ENCODE peak calls at places on chromosomes 13 and 19, in five cellular contexts. I is upper lobe of right lung, N is A549, L is fibroblast of lung, H is HCT116. O is an unnamed sample.

GRCh38 chr13:25659091-25659502 is 287.3 kb downstream of the ATP8A2 start:
- DNase-seq in I (no peak), N (no peak), L (peak; percentile 16), H (no peak), O (no peak)

GRCh38 chr19:18660051-18660910 is 23.2 kb upstream of the CRTC1 start:
- DNase-seq in I (peak; percentile 77), N (peak; percentile 68), L (peak; percentile 82), H (no peak), O (peak; percentile 60)

GRCh38 chr19:1177322-1178114 is 3.5 kb upstream of the SBNO2 start:
- DNase-seq in I (peak; percentile 84), N (peak; percentile 88), L (peak; percentile 97), H (peak; percentile 61), O (peak; percentile 94)

GRCh38 chr19:44738603-44739585 is 9.6 kb upstream of the BCL3 start:
- DNase-seq in I (no peak), N (peak; percentile 96), L (peak; percentile 36), H (no peak), O (no peak)

GRCh38 chr13:38905861-38906260 is 84.8 kb downstream of the STOML3 start:
- DNase-seq in I (no peak), N (no peak), L (no peak), H (no peak), O (no peak)

GRCh38 chr13:31898383-31899071 is 133.0 kb upstream of the FRY start:
- DNase-seq in I (no peak), N (no peak), L (no peak), H (no peak), O (no peak)

GRCh38 chr19:4375164-4375619 is 25.2 kb downstream of the SH3GL1 start:
- DNase-seq in I (peak; percentile 83), N (peak; percentile 47), L (no peak), H (no peak), O (peak; percentile 95)

GRCh38 chr13:37868691-37869505 is 674 bp downstream of the TRPC4 start:
- DNase-seq in I (no peak), N (no peak), L (peak; percentile 58), H (no peak), O (no peak)

GRCh38 chr19:17235618-17236413 is 9.8 kb downstream of the OCEL1 start:
- DNase-seq in I (peak; percentile 87), N (peak; percentile 88), L (peak; percentile 78), H (no peak), O (no peak)

GRCh38 chr19:14383898-14384669 is 2.8 kb downstream of the ADGRE5 start:
- DNase-seq in I (no peak), N (no peak), L (peak; percentile 62), H (no peak), O (no peak)

GRCh38 chr19:49453757-49454248 is 778 bp downstream of the ALDH16A1 start:
- DNase-seq in I (no peak), N (no peak), L (no peak), H (no peak), O (no peak)

GRCh38 chr13:109400625-109401257 is 385.6 kb downstream of the IRS2 start:
- DNase-seq in I (no peak), N (no peak), L (peak; percentile 6), H (no peak), O (no peak)

GRCh38 chr13:39602614-39603366 is at the start of gene LHFPL6:
- DNase-seq in I (peak; percentile 90), N (peak; percentile 48), L (peak; percentile 83), H (no peak), O (peak; percentile 79)

GRCh38 chr13:52141299-52141698 is 12.4 kb upstream of the NEK5 start:
- DNase-seq in I (no peak), N (no peak), L (no peak), H (no peak), O (no peak)

GRCh38 chr13:21734961-21735360 is 64.1 kb downstream of the FGF9 start:
- DNase-seq in I (no peak), N (no peak), L (no peak), H (no peak), O (no peak)

GRCh38 chr19:18408053-18408476 is 10.6 kb upstream of the LRRC25 start:
- DNase-seq in I (peak; percentile 80), N (no peak), L (no peak), H (no peak), O (no peak)

GRCh38 chr19:54426291-54426918 is 11.1 kb downstream of the TTYH1 start:
- DNase-seq in I (no peak), N (peak; percentile 39), L (no peak), H (no peak), O (no peak)

GRCh38 chr19:47467914-47468313 is 3.8 kb downstream of the SLC8A2 start:
- DNase-seq in I (no peak), N (no peak), L (no peak), H (no peak), O (no peak)

GRCh38 chr13:44350775-44351504 is 22.7 kb upstream of the SERP2 start:
- DNase-seq in I (no peak), N (no peak), L (no peak), H (no peak), O (no peak)

GRCh38 chr19:58054792-58055482 is 4.1 kb upstream of the ZNF135 start:
- DNase-seq in I (no peak), N (no peak), L (peak; percentile 44), H (no peak), O (no peak)

GRCh38 chr13:31982540-31982939 is 49.0 kb upstream of the FRY start:
- DNase-seq in I (peak; percentile 84), N (peak; percentile 76), L (peak; percentile 96), H (peak; percentile 63), O (peak; percentile 77)

GRCh38 chr19:15529774-15530372 is 21.5 kb downstream of the CYP4F22 start:
- DNase-seq in I (no peak), N (peak; percentile 38), L (no peak), H (no peak), O (no peak)

GRCh38 chr13:35474551-35474950 is 1.9 kb downstream of the MAB21L1 start:
- DNase-seq in I (no peak), N (no peak), L (no peak), H (no peak), O (no peak)

GRCh38 chr13:30673669-30674521 is 56.2 kb downstream of the USPL1 start:
- DNase-seq in I (peak; percentile 98), N (peak; percentile 88), L (peak; percentile 85), H (peak; percentile 59), O (peak; percentile 80)

GRCh38 chr13:94641432-94641941 is 39.8 kb downstream of the GPR180 start:
- DNase-seq in I (no peak), N (peak; percentile 7), L (peak; percentile 76), H (no peak), O (no peak)

GRCh38 chr13:46202188-46202795 is 9.4 kb upstream of the LRRC63 start:
- DNase-seq in I (no peak), N (no peak), L (no peak), H (no peak), O (no peak)

GRCh38 chr19:15456871-15457700 is 7.3 kb downstream of the RASAL3 start:
- DNase-seq in I (no peak), N (peak; percentile 30), L (no peak), H (peak; percentile 27), O (peak; percentile 77)

GRCh38 chr13:30559274-30559673 is 58.4 kb upstream of the USPL1 start:
- DNase-seq in I (no peak), N (no peak), L (no peak), H (no peak), O (no peak)

GRCh38 chr13:86425127-86425526 is 625.9 kb upstream of the SLITRK6 start:
- DNase-seq in I (no peak), N (no peak), L (no peak), H (no peak), O (no peak)

GRCh38 chr19:56301152-56301551 is 13.5 kb downstream of the ZSCAN5A start:
- DNase-seq in I (no peak), N (no peak), L (no peak), H (no peak), O (no peak)
- TF ChIP-seq CTCF in I (no peak), N (no peak), L (no peak), H (peak; percentile 27), O (no peak)

GRCh38 chr19:41879670-41880328 is 2.7 kb downstream of the CD79A start:
- DNase-seq in I (no peak), N (no peak), L (no peak), H (no peak), O (no peak)

GRCh38 chr19:41876847-41877489 is at the start of gene CD79A:
- DNase-seq in I (no peak), N (no peak), L (no peak), H (no peak), O (no peak)

GRCh38 chr19:41877490-41877876 is 404 bp downstream of the CD79A start:
- DNase-seq in I (no peak), N (no peak), L (no peak), H (no peak), O (no peak)

GRCh38 chr19:41879080-41879479 is 2.0 kb downstream of the CD79A start:
- DNase-seq in I (no peak), N (no peak), L (no peak), H (no peak), O (no peak)

GRCh38 chr19:41877916-41878905 is 1.1 kb downstream of the CD79A start:
- DNase-seq in I (no peak), N (no peak), L (no peak), H (no peak), O (no peak)
- H3K27ac ChIP-seq in I (peak overlapping the region; percentile 42), N (no peak overlapping the region), L (no peak overlapping the region), H (no peak overlapping the region), O (no peak overlapping the region)

DNA sequence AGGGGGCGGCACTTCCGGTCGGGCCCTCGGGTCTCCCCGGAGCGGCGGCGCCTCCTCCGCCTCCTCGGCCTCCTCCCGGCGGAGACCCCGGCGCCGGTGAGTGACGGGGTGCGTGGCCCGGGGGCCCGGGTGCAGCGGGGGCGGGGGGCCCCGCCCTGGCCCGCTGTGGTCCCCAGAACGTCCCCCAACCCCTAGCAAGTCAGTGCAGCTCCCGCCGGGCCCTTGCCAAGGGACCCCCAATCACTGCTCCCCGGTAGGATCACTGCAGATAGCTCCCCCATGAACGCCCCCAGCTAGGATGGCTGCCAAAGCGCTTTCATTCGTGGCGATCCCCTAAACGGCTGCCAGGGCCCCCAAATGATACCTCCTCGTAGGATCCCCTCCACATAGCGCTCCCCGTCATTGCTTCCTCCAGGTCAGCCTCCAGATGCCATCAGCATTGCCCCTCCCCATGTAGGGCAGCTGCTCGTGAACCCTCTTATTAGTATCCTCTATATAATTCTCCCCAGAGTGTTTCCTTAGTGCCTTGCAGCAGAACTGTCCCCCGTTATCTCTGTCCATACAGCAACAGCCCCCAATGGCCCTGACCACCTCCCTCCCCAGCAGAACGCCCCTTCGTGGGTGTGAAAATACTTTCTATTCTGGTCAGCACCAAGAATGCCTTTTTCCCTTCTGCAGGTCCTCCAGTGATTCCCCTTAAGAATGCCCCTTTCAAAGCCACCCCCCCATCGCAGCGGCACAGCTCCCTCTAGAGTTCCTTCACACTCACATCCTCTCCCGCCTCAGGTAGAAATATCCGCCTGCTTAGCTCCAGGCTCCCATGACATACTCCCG is at the start of gene ZNF865:
- DNase-seq in I (peak; percentile 86), N (peak; percentile 91), L (peak; percentile 87), H (peak; percentile 69), O (no peak)
- H3K4me1 ChIP-seq in I (peaks cover 31% of the 10 kb centered on the region), N (peaks cover 22% of the 10 kb centered on the region), L (peaks cover 10% of the 10 kb centered on the region), H (peaks cover 41% of the 10 kb centered on the region), O (peaks cover 13% of the 10 kb centered on the region)

GRCh38 chr19:13240312-13241022 is 90.3 kb downstream of the IER2 start:
- DNase-seq in I (no peak), N (no peak), L (no peak), H (no peak), O (no peak)

GRCh38 chr19:13238891-13239534 is 88.8 kb downstream of the IER2 start:
- DNase-seq in I (no peak), N (no peak), L (no peak), H (no peak), O (no peak)

GRCh38 chr19:13244920-13245319 is 94.7 kb downstream of the IER2 start:
- DNase-seq in I (no peak), N (no peak), L (no peak), H (no peak), O (no peak)

GRCh38 chr19:13243971-13244370 is 93.8 kb downstream of the IER2 start:
- DNase-seq in I (no peak), N (no peak), L (no peak), H (no peak), O (no peak)

GRCh38 chr19:13241321-13242104 is 91.3 kb downstream of the IER2 start:
- DNase-seq in I (no peak), N (no peak), L (no peak), H (no peak), O (no peak)
- TF ChIP-seq CTCF in I (no peak), N (no peak), L (no peak), H (peak; percentile 52), O (no peak)